ENCODE peak calls at places on chromosomes 3 and 15, in seven cellular contexts. X is cardiac muscle cell, E is mammary epithelial cell, D is A549, S is SJSA1, N is HCT116, Q is Panc1. V is an unnamed sample.

GRCh38 chr3:24682141-24682547 is 187.5 kb upstream of the THRB start:
- DNase-seq in X (peak), E (peak), D (no peak), S (no peak), N (no peak), Q (no peak), V (no peak)

GRCh38 chr3:14545251-14545635 is 5.1 kb upstream of the GRIP2 start:
- DNase-seq in X (no peak), E (no peak), D (no peak), S (no peak), N (no peak), Q (no peak), V (no peak)

GRCh38 chr15:29677871-29678431 is 144.3 kb downstream of the TJP1 start:
- DNase-seq in X (no peak), E (no peak), D (no peak), S (no peak), N (no peak), Q (no peak), V (no peak)

GRCh38 chr3:35383719-35384555 is 255.4 kb upstream of the ARPP21 start:
- DNase-seq in X (peak), E (no peak), D (peak), S (no peak), N (no peak), Q (no peak), V (no peak)

GRCh38 chr3:49805884-49806701 is 3.0 kb downstream of the INKA1 start:
- DNase-seq in X (peak), E (no peak), D (no peak), S (no peak), N (no peak), Q (no peak), V (no peak)

GRCh38 chr15:29045717-29046116 is 159.9 kb downstream of the APBA2 start:
- DNase-seq in X (peak), E (peak), D (peak), S (peak), N (no peak), Q (no peak), V (no peak)

GRCh38 chr15:26712350-26712749 is 60.5 kb downstream of the GABRB3 start:
- DNase-seq in X (no peak), E (no peak), D (no peak), S (no peak), N (no peak), Q (no peak), V (no peak)

GRCh38 chr3:30496496-30496966 is 109.9 kb upstream of the TGFBR2 start:
- DNase-seq in X (peak), E (peak), D (no peak), S (peak), N (no peak), Q (no peak), V (no peak)

GRCh38 chr3:32432711-32433530 is 41.3 kb downstream of the CMTM7 start:
- DNase-seq in X (peak), E (no peak), D (no peak), S (peak), N (no peak), Q (no peak), V (no peak)

GRCh38 chr3:60870396-60870795 is 380.9 kb downstream of the FHIT start:
- DNase-seq in X (no peak), E (no peak), D (no peak), S (no peak), N (no peak), Q (no peak), V (no peak)

GRCh38 chr3:188782725-188783124 is 389.0 kb upstream of the TPRG1 start:
- DNase-seq in X (no peak), E (no peak), D (no peak), S (no peak), N (no peak), Q (no peak), V (no peak)

GRCh38 chr3:188786424-188786823 is 385.3 kb upstream of the TPRG1 start:
- DNase-seq in X (no peak), E (no peak), D (no peak), S (no peak), N (no peak), Q (no peak), V (no peak)

GRCh38 chr3:188789201-188789600 is 382.6 kb upstream of the TPRG1 start:
- DNase-seq in X (no peak), E (peak), D (no peak), S (no peak), N (no peak), Q (no peak), V (no peak)

GRCh38 chr3:188792788-188793187 is 379.0 kb upstream of the TPRG1 start:
- DNase-seq in X (peak), E (no peak), D (no peak), S (no peak), N (no peak), Q (no peak), V (no peak)

GRCh38 chr3:188788621-188789081 is 383.1 kb upstream of the TPRG1 start:
- DNase-seq in X (peak), E (peak), D (no peak), S (peak), N (no peak), Q (no peak), V (no peak)
- H3K4me3 ChIP-seq in X (no peak), E (no peak), D (no peak), S (no peak), N (no peak), Q (no peak), V (no peak)

DNA sequence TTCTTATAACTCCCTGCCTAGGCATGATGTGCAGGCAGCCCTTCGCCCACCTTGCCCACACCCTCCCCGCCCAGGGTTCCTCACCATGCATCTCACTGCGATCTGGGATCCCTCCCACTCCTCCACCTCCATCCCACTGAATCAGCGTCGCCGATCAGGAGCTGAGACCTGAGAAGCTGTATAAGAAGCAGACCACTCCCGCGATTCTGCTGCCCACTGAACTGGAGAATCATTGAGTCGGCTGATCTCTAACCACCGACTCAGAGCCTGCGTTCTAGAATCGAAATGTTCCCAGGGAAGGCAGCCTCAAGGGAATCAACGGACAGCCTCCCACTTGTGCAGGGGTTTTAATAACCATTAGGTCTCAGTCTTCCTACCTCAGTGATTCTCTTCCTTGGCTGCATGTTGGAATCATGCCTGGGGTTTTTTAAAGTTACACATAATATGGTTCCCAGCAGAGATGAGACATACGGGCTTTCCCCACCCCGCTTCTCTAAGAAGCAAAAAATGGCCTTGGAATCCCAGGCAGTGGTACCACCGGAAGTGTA is 60.2 kb downstream of the TMEM44 start:
- DNase-seq in X (peak), E (peak), D (no peak), S (no peak), N (no peak), Q (no peak), V (no peak)
- H3K4me3 ChIP-seq in X (no peak), E (no peak), D (no peak), S (no peak), N (no peak), Q (no peak), V (no peak)

DNA sequence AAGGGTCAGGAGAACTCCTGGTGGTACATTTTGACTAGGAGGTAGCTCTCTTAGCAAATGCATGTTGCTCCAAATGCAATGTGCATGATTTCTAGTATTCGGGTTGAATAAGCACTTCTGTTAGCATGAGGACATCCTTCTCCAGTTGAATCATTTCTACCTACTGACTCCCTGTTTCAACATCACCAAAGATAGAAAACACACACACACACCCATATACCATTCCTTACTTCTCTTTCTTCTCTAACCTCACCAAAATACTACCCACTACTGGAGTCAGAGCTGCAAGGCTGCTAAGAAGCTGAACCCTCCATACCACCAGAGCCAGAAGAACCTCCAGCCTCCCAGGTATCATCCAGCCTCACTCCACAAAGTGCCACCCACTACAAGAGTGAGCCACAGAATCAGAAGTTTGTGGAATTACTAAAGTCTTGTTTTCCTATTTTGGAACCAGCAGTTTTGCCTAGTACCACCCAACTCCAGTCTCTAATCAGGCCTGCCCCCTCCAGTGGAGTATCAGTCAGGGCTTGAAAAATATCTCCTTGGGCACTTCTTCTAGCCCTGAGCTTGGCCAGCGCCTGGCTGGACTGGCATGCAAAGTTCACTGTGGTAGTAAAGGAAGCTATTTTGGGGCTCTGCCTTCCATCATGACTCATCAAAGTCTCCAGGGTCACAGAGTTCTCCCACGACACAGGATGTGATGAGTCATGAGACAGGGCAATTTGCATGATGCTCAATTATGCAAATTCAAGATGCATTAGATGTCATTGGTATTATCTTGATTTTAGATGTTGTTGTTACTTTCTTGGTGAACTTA is 110.2 kb downstream of the CYP19A1 start:
- DNase-seq in X (peak), E (peak), D (peak), S (peak), N (peak), Q (no peak), V (peak)
- H3K4me3 ChIP-seq in X (no peak), E (no peak), D (no peak), S (no peak), N (peak), Q (no peak), V (no peak)

GRCh38 chr15:90884719-90885431 is 571 bp downstream of the FES start:
- DNase-seq in X (no peak), E (no peak), D (no peak), S (no peak), N (no peak), Q (no peak), V (no peak)
- H3K4me3 ChIP-seq in X (no peak), E (no peak), D (no peak), S (no peak), N (no peak), Q (no peak), V (peak)

DNA sequence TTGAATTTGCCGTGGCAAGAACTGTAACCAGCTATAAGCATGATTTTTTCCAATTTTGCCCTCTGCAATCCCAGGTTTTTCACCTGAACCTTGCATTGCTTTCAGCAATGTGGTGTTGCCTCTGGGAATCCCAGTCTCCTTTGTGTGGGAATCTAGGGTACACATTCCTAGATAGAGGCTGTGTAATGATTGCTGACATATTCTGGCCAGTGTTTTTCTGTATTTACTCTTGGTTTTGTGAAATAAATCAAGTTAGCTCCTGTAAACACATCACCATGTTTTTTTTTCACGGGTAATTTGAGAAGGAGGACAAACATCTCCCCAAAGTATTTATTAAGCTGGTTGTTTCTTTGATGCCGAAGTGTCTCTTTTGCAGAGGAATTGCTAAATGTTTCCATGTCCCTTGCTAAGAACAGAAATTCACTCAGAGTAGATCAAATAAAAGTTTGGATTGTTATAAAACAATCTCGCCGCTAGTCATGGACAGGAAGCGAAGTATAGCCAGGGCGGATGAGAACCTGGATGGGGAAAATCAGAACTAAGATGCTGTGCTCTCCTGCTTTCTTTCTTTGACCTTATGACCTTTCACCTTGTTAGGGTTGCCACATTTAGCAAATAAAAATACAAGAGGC is 1.2 kb downstream of the CFAP91 start:
- DNase-seq in X (no peak), E (no peak), D (no peak), S (no peak), N (no peak), Q (no peak), V (no peak)
- H3K4me3 ChIP-seq in X (no peak), E (no peak), D (no peak), S (no peak), N (no peak), Q (no peak), V (no peak)

GRCh38 chr3:58419782-58420512 is 13.7 kb downstream of the PDHB start:
- DNase-seq in X (peak), E (no peak), D (no peak), S (no peak), N (no peak), Q (no peak), V (no peak)
- H3K4me3 ChIP-seq in X (no peak), E (no peak), D (no peak), S (no peak), N (no peak), Q (no peak), V (no peak)

GRCh38 chr3:123447416-123447748 is 1.5 kb downstream of the ADCY5 start:
- DNase-seq in X (no peak), E (no peak), D (no peak), S (no peak), N (no peak), Q (no peak), V (no peak)
- H3K4me3 ChIP-seq in X (peak), E (no peak), D (no peak), S (no peak), N (no peak), Q (no peak), V (no peak)

GRCh38 chr3:196128172-196128843 is 46.4 kb upstream of the TFRC start:
- DNase-seq in X (no peak), E (no peak), D (no peak), S (no peak), N (no peak), Q (no peak), V (no peak)
- H3K4me3 ChIP-seq in X (no peak), E (no peak), D (no peak), S (no peak), N (no peak), Q (no peak), V (no peak)

GRCh38 chr3:76930712-76931111 is 109.2 kb upstream of the ROBO2 start:
- DNase-seq in X (no peak), E (no peak), D (no peak), S (no peak), N (no peak), Q (no peak), V (no peak)
- H3K4me3 ChIP-seq in X (no peak), E (no peak), D (no peak), S (no peak), N (no peak), Q (no peak), V (no peak)

DNA sequence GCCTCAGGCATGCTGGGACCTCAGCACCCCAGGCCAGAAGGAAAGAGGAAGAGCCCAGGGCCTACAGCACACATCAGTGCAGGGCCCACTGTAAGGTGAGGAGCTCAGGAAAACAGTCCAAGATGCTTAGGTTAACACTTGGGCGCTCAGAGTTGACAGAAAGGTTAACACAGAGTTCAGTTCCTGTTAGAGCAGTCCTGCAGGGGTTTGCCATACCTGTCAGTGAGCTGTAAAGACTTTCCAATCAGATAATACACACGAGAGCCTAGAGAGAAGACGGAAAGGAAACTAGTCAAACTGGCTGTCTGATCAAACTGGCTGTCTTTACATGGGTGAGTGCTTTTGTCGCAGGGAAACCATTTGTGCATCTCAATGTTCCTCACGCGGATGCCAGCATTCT is 61.4 kb upstream of the ARHGEF26 start:
- DNase-seq in X (peak), E (peak), D (no peak), S (no peak), N (no peak), Q (no peak), V (no peak)
- H3K4me3 ChIP-seq in X (no peak), E (no peak), D (no peak), S (no peak), N (no peak), Q (no peak), V (no peak)

V was measured in iPS DF 6.9.